ENCODE peak calls at places on chromosomes 11 and 22, in eight cellular contexts. One of them, this sample, is unnamed.

GRCh38 chr11:61756452-61757212 is 4.2 kb downstream of the MYRF start:
- DNase-seq in ELF-1: no peak
- DNase-seq in ACHN: peak; percentile 82
- DNase-seq in hepatic stellate cell: peak; percentile 72
- DNase-seq in T-cell: no peak
- DNase-seq in RWPE1: no peak
- DNase-seq in HFF-Myc: no peak
- DNase-seq in NAMALWA: no peak
- DNase-seq in this sample: peak; percentile 50

GRCh38 chr22:22927196-22927887 is 39.7 kb downstream of the IGLL5 start:
- DNase-seq in ELF-1: no peak
- DNase-seq in ACHN: no peak
- DNase-seq in hepatic stellate cell: no peak
- DNase-seq in T-cell: no peak
- DNase-seq in RWPE1: no peak
- DNase-seq in HFF-Myc: no peak
- DNase-seq in NAMALWA: no peak
- DNase-seq in this sample: no peak

GRCh38 chr22:39446239-39446721 is 10.5 kb upstream of the MGAT3 start:
- DNase-seq in ELF-1: peak; percentile 80
- DNase-seq in ACHN: no peak
- DNase-seq in hepatic stellate cell: no peak
- DNase-seq in T-cell: no peak
- DNase-seq in RWPE1: no peak
- DNase-seq in HFF-Myc: no peak
- DNase-seq in NAMALWA: no peak
- DNase-seq in this sample: no peak

GRCh38 chr11:20000393-20001134 is 159.7 kb downstream of the DBX1 start:
- DNase-seq in ELF-1: peak; percentile 96
- DNase-seq in ACHN: no peak
- DNase-seq in hepatic stellate cell: no peak
- DNase-seq in T-cell: no peak
- DNase-seq in RWPE1: no peak
- DNase-seq in HFF-Myc: no peak
- DNase-seq in NAMALWA: no peak
- DNase-seq in this sample: no peak

GRCh38 chr22:23245045-23245798 is 64.9 kb downstream of the BCR start:
- DNase-seq in ELF-1: peak; percentile 39
- DNase-seq in ACHN: peak; percentile 82
- DNase-seq in hepatic stellate cell: no peak
- DNase-seq in T-cell: no peak
- DNase-seq in RWPE1: peak; percentile 24
- DNase-seq in HFF-Myc: no peak
- DNase-seq in NAMALWA: no peak
- DNase-seq in this sample: peak; percentile 55

GRCh38 chr11:67464411-67465189 is 4.5 kb downstream of the TMEM134 start:
- DNase-seq in ELF-1: peak; percentile 82
- DNase-seq in ACHN: peak; percentile 88
- DNase-seq in hepatic stellate cell: peak; percentile 90
- DNase-seq in T-cell: peak; percentile 91
- DNase-seq in RWPE1: peak; percentile 90
- DNase-seq in HFF-Myc: no peak
- DNase-seq in NAMALWA: peak; percentile 96
- DNase-seq in this sample: peak; percentile 42

GRCh38 chr22:42177891-42178336 is 47.3 kb upstream of the CYP2D6 start:
- DNase-seq in ELF-1: no peak
- DNase-seq in ACHN: peak; percentile 64
- DNase-seq in hepatic stellate cell: no peak
- DNase-seq in T-cell: no peak
- DNase-seq in RWPE1: no peak
- DNase-seq in HFF-Myc: no peak
- DNase-seq in NAMALWA: no peak
- DNase-seq in this sample: no peak

GRCh38 chr11:27370374-27370773 is 7.4 kb upstream of the CCDC34 start:
- DNase-seq in ELF-1: no peak
- DNase-seq in ACHN: no peak
- DNase-seq in hepatic stellate cell: no peak
- DNase-seq in T-cell: no peak
- DNase-seq in RWPE1: no peak
- DNase-seq in HFF-Myc: no peak
- DNase-seq in NAMALWA: no peak
- DNase-seq in this sample: peak; percentile 76

GRCh38 chr11:43806976-43807375 is 73.7 kb upstream of the ALKBH3 start:
- DNase-seq in ELF-1: no peak
- DNase-seq in ACHN: no peak
- DNase-seq in hepatic stellate cell: no peak
- DNase-seq in T-cell: no peak
- DNase-seq in RWPE1: no peak
- DNase-seq in HFF-Myc: no peak
- DNase-seq in NAMALWA: no peak
- DNase-seq in this sample: no peak

GRCh38 chr11:86524603-86525352 is 147.6 kb downstream of the ME3 start:
- DNase-seq in ELF-1: no peak
- DNase-seq in ACHN: peak; percentile 22
- DNase-seq in hepatic stellate cell: no peak
- DNase-seq in T-cell: no peak
- DNase-seq in RWPE1: peak; percentile 75
- DNase-seq in HFF-Myc: no peak
- DNase-seq in NAMALWA: no peak
- DNase-seq in this sample: peak; percentile 73

GRCh38 chr11:66887531-66887930 is 30.7 kb downstream of the LRFN4 start:
- DNase-seq in ELF-1: no peak
- DNase-seq in ACHN: no peak
- DNase-seq in hepatic stellate cell: no peak
- DNase-seq in T-cell: no peak
- DNase-seq in RWPE1: no peak
- DNase-seq in HFF-Myc: no peak
- DNase-seq in NAMALWA: no peak
- DNase-seq in this sample: no peak

GRCh38 chr11:4178813-4179662 is 84.4 kb downstream of the RRM1 start:
- DNase-seq in ELF-1: no peak
- DNase-seq in ACHN: no peak
- DNase-seq in hepatic stellate cell: no peak
- DNase-seq in T-cell: no peak
- DNase-seq in RWPE1: no peak
- DNase-seq in HFF-Myc: no peak
- DNase-seq in NAMALWA: no peak
- DNase-seq in this sample: no peak

GRCh38 chr11:8707541-8708270 is 25.1 kb downstream of the RPL27A start:
- DNase-seq in ELF-1: no peak
- DNase-seq in ACHN: no peak
- DNase-seq in hepatic stellate cell: no peak
- DNase-seq in T-cell: no peak
- DNase-seq in RWPE1: no peak
- DNase-seq in HFF-Myc: no peak
- DNase-seq in NAMALWA: no peak
- DNase-seq in this sample: no peak

GRCh38 chr11:59574467-59574866 is 41.1 kb downstream of the OSBP start:
- DNase-seq in ELF-1: no peak
- DNase-seq in ACHN: no peak
- DNase-seq in hepatic stellate cell: no peak
- DNase-seq in T-cell: no peak
- DNase-seq in RWPE1: no peak
- DNase-seq in HFF-Myc: no peak
- DNase-seq in NAMALWA: no peak
- DNase-seq in this sample: peak; percentile 52

GRCh38 chr11:38718049-38718448 is 2120.0 kb upstream of the RAG2 start:
- DNase-seq in ELF-1: peak; percentile 12
- DNase-seq in ACHN: no peak
- DNase-seq in hepatic stellate cell: no peak
- DNase-seq in T-cell: no peak
- DNase-seq in RWPE1: no peak
- DNase-seq in HFF-Myc: no peak
- DNase-seq in NAMALWA: no peak
- DNase-seq in this sample: no peak

GRCh38 chr11:115886111-115886733 is 382.0 kb upstream of the CADM1 start:
- DNase-seq in ELF-1: no peak
- DNase-seq in ACHN: no peak
- DNase-seq in hepatic stellate cell: no peak
- DNase-seq in T-cell: no peak
- DNase-seq in RWPE1: no peak
- DNase-seq in HFF-Myc: no peak
- DNase-seq in NAMALWA: no peak
- DNase-seq in this sample: no peak

GRCh38 chr11:2447951-2448650 is 3.3 kb downstream of the KCNQ1 start:
- DNase-seq in ELF-1: no peak
- DNase-seq in ACHN: no peak
- DNase-seq in hepatic stellate cell: no peak
- DNase-seq in T-cell: no peak
- DNase-seq in RWPE1: no peak
- DNase-seq in HFF-Myc: no peak
- DNase-seq in NAMALWA: no peak
- DNase-seq in this sample: no peak

GRCh38 chr22:30347255-30347892 is 9.3 kb downstream of the SF3A1 start:
- DNase-seq in ELF-1: no peak
- DNase-seq in ACHN: no peak
- DNase-seq in hepatic stellate cell: no peak
- DNase-seq in T-cell: no peak
- DNase-seq in RWPE1: no peak
- DNase-seq in HFF-Myc: no peak
- DNase-seq in NAMALWA: no peak
- DNase-seq in this sample: no peak